ENCODE peak calls at places on chromosomes 2 and 18, in ten cellular contexts. One of them, this sample, is unnamed.

GRCh38 chr18:45686892-45687611 is 36.9 kb upstream of the SLC14A1 start:
- DNase-seq in psoas muscle: peak; percentile 46
- DNase-seq in epithelial cell of prostate: no peak
- DNase-seq in brain microvascular endothelial cell: no peak
- DNase-seq in effector memory CD4-positive, alpha-beta T cell: peak; percentile 41
- DNase-seq in adrenal gland: no peak
- DNase-seq in CD8-positive, alpha-beta memory T cell: peak; percentile 80
- DNase-seq in endodermal cell: peak; percentile 63
- DNase-seq in gastrocnemius medialis: no peak
- DNase-seq in AG04450: no peak
- DNase-seq in this sample: no peak

GRCh38 chr2:165440367-165440766 is 29.1 kb upstream of the CSRNP3 start:
- DNase-seq in psoas muscle: no peak
- DNase-seq in epithelial cell of prostate: no peak
- DNase-seq in brain microvascular endothelial cell: peak; percentile 72
- DNase-seq in effector memory CD4-positive, alpha-beta T cell: no peak
- DNase-seq in adrenal gland: no peak
- DNase-seq in CD8-positive, alpha-beta memory T cell: no peak
- DNase-seq in endodermal cell: no peak
- DNase-seq in gastrocnemius medialis: no peak
- DNase-seq in AG04450: no peak
- DNase-seq in this sample: no peak

GRCh38 chr2:201833796-201834195 is 27.5 kb downstream of the CDK15 start:
- DNase-seq in psoas muscle: no peak
- DNase-seq in epithelial cell of prostate: no peak
- DNase-seq in brain microvascular endothelial cell: no peak
- DNase-seq in effector memory CD4-positive, alpha-beta T cell: no peak
- DNase-seq in adrenal gland: no peak
- DNase-seq in CD8-positive, alpha-beta memory T cell: no peak
- DNase-seq in endodermal cell: no peak
- DNase-seq in gastrocnemius medialis: no peak
- DNase-seq in AG04450: no peak
- DNase-seq in this sample: no peak

GRCh38 chr18:59005266-59005665 is 134.4 kb upstream of the SEC11C start:
- DNase-seq in psoas muscle: peak; percentile 68
- DNase-seq in epithelial cell of prostate: no peak
- DNase-seq in brain microvascular endothelial cell: peak; percentile 81
- DNase-seq in effector memory CD4-positive, alpha-beta T cell: no peak
- DNase-seq in adrenal gland: peak; percentile 30
- DNase-seq in CD8-positive, alpha-beta memory T cell: no peak
- DNase-seq in endodermal cell: peak; percentile 84
- DNase-seq in gastrocnemius medialis: peak; percentile 48
- DNase-seq in AG04450: no peak
- DNase-seq in this sample: peak; percentile 68

GRCh38 chr2:121071058-121071504 is 213.9 kb downstream of the TFCP2L1 start:
- DNase-seq in psoas muscle: peak; percentile 84
- DNase-seq in epithelial cell of prostate: no peak
- DNase-seq in brain microvascular endothelial cell: peak; percentile 64
- DNase-seq in effector memory CD4-positive, alpha-beta T cell: no peak
- DNase-seq in adrenal gland: peak; percentile 45
- DNase-seq in CD8-positive, alpha-beta memory T cell: no peak
- DNase-seq in endodermal cell: peak; percentile 97
- DNase-seq in gastrocnemius medialis: peak; percentile 32
- DNase-seq in AG04450: no peak
- DNase-seq in this sample: peak; percentile 68

GRCh38 chr18:62566199-62566598 is 43.4 kb downstream of the ZCCHC2 start:
- DNase-seq in psoas muscle: peak; percentile 69
- DNase-seq in epithelial cell of prostate: no peak
- DNase-seq in brain microvascular endothelial cell: no peak
- DNase-seq in effector memory CD4-positive, alpha-beta T cell: no peak
- DNase-seq in adrenal gland: peak; percentile 59
- DNase-seq in CD8-positive, alpha-beta memory T cell: no peak
- DNase-seq in endodermal cell: peak; percentile 73
- DNase-seq in gastrocnemius medialis: peak; percentile 40
- DNase-seq in AG04450: no peak
- DNase-seq in this sample: no peak

GRCh38 chr2:172082944-172083718 is 2.2 kb upstream of the DLX1 start:
- DNase-seq in psoas muscle: no peak
- DNase-seq in epithelial cell of prostate: no peak
- DNase-seq in brain microvascular endothelial cell: no peak
- DNase-seq in effector memory CD4-positive, alpha-beta T cell: no peak
- DNase-seq in adrenal gland: no peak
- DNase-seq in CD8-positive, alpha-beta memory T cell: no peak
- DNase-seq in endodermal cell: peak; percentile 78
- DNase-seq in gastrocnemius medialis: no peak
- DNase-seq in AG04450: no peak
- DNase-seq in this sample: no peak

GRCh38 chr2:86072271-86072858 is 33.3 kb downstream of the POLR1A start:
- DNase-seq in psoas muscle: peak; percentile 85
- DNase-seq in epithelial cell of prostate: no peak
- DNase-seq in brain microvascular endothelial cell: peak; percentile 37
- DNase-seq in effector memory CD4-positive, alpha-beta T cell: no peak
- DNase-seq in adrenal gland: peak; percentile 91
- DNase-seq in CD8-positive, alpha-beta memory T cell: no peak
- DNase-seq in endodermal cell: no peak
- DNase-seq in gastrocnemius medialis: no peak
- DNase-seq in AG04450: no peak
- DNase-seq in this sample: peak; percentile 61

GRCh38 chr2:191302459-191303155 is 57.4 kb downstream of the MYO1B start:
- DNase-seq in psoas muscle: no peak
- DNase-seq in epithelial cell of prostate: no peak
- DNase-seq in brain microvascular endothelial cell: peak; percentile 35
- DNase-seq in effector memory CD4-positive, alpha-beta T cell: no peak
- DNase-seq in adrenal gland: no peak
- DNase-seq in CD8-positive, alpha-beta memory T cell: no peak
- DNase-seq in endodermal cell: peak; percentile 69
- DNase-seq in gastrocnemius medialis: no peak
- DNase-seq in AG04450: no peak
- DNase-seq in this sample: no peak

GRCh38 chr18:24488824-24489493 is 28.5 kb downstream of the HRH4 start:
- DNase-seq in psoas muscle: no peak
- DNase-seq in epithelial cell of prostate: no peak
- DNase-seq in brain microvascular endothelial cell: no peak
- DNase-seq in effector memory CD4-positive, alpha-beta T cell: no peak
- DNase-seq in adrenal gland: no peak
- DNase-seq in CD8-positive, alpha-beta memory T cell: peak; percentile 12
- DNase-seq in endodermal cell: no peak
- DNase-seq in gastrocnemius medialis: no peak
- DNase-seq in AG04450: no peak
- DNase-seq in this sample: no peak

GRCh38 chr2:216057688-216058193 is 23.9 kb downstream of the PECR start:
- DNase-seq in psoas muscle: no peak
- DNase-seq in epithelial cell of prostate: peak; percentile 24
- DNase-seq in brain microvascular endothelial cell: peak; percentile 51
- DNase-seq in effector memory CD4-positive, alpha-beta T cell: peak; percentile 23
- DNase-seq in adrenal gland: no peak
- DNase-seq in CD8-positive, alpha-beta memory T cell: peak; percentile 71
- DNase-seq in endodermal cell: no peak
- DNase-seq in gastrocnemius medialis: no peak
- DNase-seq in AG04450: no peak
- DNase-seq in this sample: no peak

GRCh38 chr2:205610437-205610836 is 71.9 kb upstream of the NRP2 start:
- DNase-seq in psoas muscle: no peak
- DNase-seq in epithelial cell of prostate: no peak
- DNase-seq in brain microvascular endothelial cell: no peak
- DNase-seq in effector memory CD4-positive, alpha-beta T cell: no peak
- DNase-seq in adrenal gland: no peak
- DNase-seq in CD8-positive, alpha-beta memory T cell: no peak
- DNase-seq in endodermal cell: no peak
- DNase-seq in gastrocnemius medialis: no peak
- DNase-seq in AG04450: no peak
- DNase-seq in this sample: no peak

GRCh38 chr2:240949791-240950705 is 43.9 kb downstream of the CROCC2 start:
- DNase-seq in psoas muscle: peak; percentile 35
- DNase-seq in epithelial cell of prostate: no peak
- DNase-seq in brain microvascular endothelial cell: no peak
- DNase-seq in effector memory CD4-positive, alpha-beta T cell: no peak
- DNase-seq in adrenal gland: peak; percentile 5
- DNase-seq in CD8-positive, alpha-beta memory T cell: no peak
- DNase-seq in endodermal cell: peak; percentile 13
- DNase-seq in gastrocnemius medialis: peak; percentile 0
- DNase-seq in AG04450: no peak
- DNase-seq in this sample: peak; percentile 12

DNA sequence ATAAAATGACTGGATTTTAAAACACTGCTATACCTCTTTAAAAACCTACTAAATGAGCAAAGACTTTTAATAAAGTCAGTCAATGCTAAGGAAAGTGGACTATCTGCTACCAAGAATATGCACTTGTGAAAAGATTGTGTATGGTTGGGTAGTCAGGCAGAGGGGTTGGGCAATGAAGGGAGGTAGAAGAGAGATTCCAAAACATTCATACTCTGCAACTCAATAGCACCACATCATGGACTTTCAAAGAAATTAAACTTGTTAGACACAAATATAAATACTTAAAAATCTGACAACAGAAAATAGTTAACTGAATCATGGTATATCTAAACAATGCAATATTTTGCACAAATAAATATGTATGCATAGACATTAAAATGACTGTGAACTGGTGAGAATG is 139.9 kb upstream of the MAPRE2 start:
- DNase-seq in psoas muscle: no peak
- DNase-seq in epithelial cell of prostate: no peak
- DNase-seq in brain microvascular endothelial cell: no peak
- DNase-seq in effector memory CD4-positive, alpha-beta T cell: no peak
- DNase-seq in adrenal gland: no peak
- DNase-seq in CD8-positive, alpha-beta memory T cell: no peak
- DNase-seq in endodermal cell: no peak
- DNase-seq in gastrocnemius medialis: no peak
- DNase-seq in AG04450: no peak
- DNase-seq in this sample: no peak
- H3K27ac ChIP-seq in psoas muscle: no peak overlapping the region
- H3K27ac ChIP-seq in epithelial cell of prostate: no peak overlapping the region
- H3K27ac ChIP-seq in brain microvascular endothelial cell: no peak overlapping the region
- H3K27ac ChIP-seq in effector memory CD4-positive, alpha-beta T cell: no peak overlapping the region
- H3K27ac ChIP-seq in adrenal gland: no peak overlapping the region
- H3K27ac ChIP-seq in CD8-positive, alpha-beta memory T cell: no peak overlapping the region
- H3K27ac ChIP-seq in endodermal cell: no peak overlapping the region
- H3K27ac ChIP-seq in gastrocnemius medialis: peak overlapping the region; percentile 18
- H3K27ac ChIP-seq in AG04450: no peak overlapping the region
- H3K27ac ChIP-seq in this sample: no peak overlapping the region

DNA sequence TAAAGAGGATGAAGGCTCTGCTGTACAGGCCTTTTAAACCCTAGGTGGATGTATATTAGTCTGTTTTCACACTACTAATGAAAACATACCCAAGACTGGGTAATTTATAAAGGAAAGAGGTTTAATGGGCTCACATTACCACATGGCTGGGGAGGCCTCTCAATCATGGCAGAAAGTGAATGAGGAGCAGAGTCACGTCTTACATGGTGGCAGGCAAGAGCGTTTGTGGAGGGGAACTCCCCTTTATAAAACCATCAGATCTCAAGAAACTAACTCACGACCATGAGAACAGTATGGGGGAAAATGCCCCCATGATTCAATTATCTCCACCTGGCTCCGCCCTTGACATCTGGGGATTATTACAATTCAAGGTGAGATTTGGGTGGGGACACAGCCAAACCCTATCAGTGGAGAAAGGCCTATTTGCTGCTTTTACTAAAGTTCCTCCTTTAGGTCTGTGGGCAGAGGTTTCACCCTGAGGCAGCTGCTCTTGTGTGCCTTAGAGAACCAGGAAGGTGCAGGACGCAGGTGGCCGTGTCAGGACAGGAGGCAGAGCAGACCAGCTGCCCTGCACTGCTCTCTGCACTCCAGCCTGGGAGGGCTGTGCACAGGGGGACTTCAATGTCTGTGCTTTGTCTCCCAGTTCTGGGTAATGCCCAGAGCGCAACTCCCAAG is 178.8 kb upstream of the HDAC4 start:
- DNase-seq in psoas muscle: peak; percentile 12
- DNase-seq in epithelial cell of prostate: no peak
- DNase-seq in brain microvascular endothelial cell: no peak
- DNase-seq in effector memory CD4-positive, alpha-beta T cell: no peak
- DNase-seq in adrenal gland: no peak
- DNase-seq in CD8-positive, alpha-beta memory T cell: no peak
- DNase-seq in endodermal cell: no peak
- DNase-seq in gastrocnemius medialis: no peak
- DNase-seq in AG04450: no peak
- DNase-seq in this sample: no peak
- H3K27ac ChIP-seq in psoas muscle: no peak overlapping the region
- H3K27ac ChIP-seq in epithelial cell of prostate: no peak overlapping the region
- H3K27ac ChIP-seq in brain microvascular endothelial cell: no peak overlapping the region
- H3K27ac ChIP-seq in effector memory CD4-positive, alpha-beta T cell: no peak overlapping the region
- H3K27ac ChIP-seq in adrenal gland: no peak overlapping the region
- H3K27ac ChIP-seq in CD8-positive, alpha-beta memory T cell: no peak overlapping the region
- H3K27ac ChIP-seq in endodermal cell: no peak overlapping the region
- H3K27ac ChIP-seq in gastrocnemius medialis: no peak overlapping the region
- H3K27ac ChIP-seq in AG04450: no peak overlapping the region
- H3K27ac ChIP-seq in this sample: no peak overlapping the region

DNA sequence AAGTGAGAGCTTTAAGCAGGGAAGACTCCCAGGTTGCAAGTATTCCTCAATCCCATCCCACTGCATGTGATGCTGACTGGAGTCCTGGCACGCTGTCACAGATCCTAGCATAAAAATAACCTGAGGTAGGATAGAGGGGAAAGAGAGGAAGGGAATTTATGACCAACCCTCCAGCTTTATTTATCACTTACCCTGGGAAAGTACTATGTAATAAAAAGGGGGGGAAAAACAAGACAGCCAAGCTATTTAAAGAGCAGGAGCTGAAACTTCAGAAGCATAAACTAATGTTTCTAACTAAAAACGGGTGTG is 122.2 kb downstream of the SLC8A1 start:
- DNase-seq in psoas muscle: no peak
- DNase-seq in epithelial cell of prostate: no peak
- DNase-seq in brain microvascular endothelial cell: no peak
- DNase-seq in effector memory CD4-positive, alpha-beta T cell: no peak
- DNase-seq in adrenal gland: no peak
- DNase-seq in CD8-positive, alpha-beta memory T cell: no peak
- DNase-seq in endodermal cell: no peak
- DNase-seq in gastrocnemius medialis: no peak
- DNase-seq in AG04450: no peak
- DNase-seq in this sample: no peak
- H3K27ac ChIP-seq in psoas muscle: no peak overlapping the region
- H3K27ac ChIP-seq in epithelial cell of prostate: no peak overlapping the region
- H3K27ac ChIP-seq in brain microvascular endothelial cell: no peak overlapping the region
- H3K27ac ChIP-seq in effector memory CD4-positive, alpha-beta T cell: no peak overlapping the region
- H3K27ac ChIP-seq in adrenal gland: no peak overlapping the region
- H3K27ac ChIP-seq in CD8-positive, alpha-beta memory T cell: no peak overlapping the region
- H3K27ac ChIP-seq in endodermal cell: no peak overlapping the region
- H3K27ac ChIP-seq in gastrocnemius medialis: no peak overlapping the region
- H3K27ac ChIP-seq in AG04450: no peak overlapping the region
- H3K27ac ChIP-seq in this sample: peak overlapping the region; percentile 49

DNA sequence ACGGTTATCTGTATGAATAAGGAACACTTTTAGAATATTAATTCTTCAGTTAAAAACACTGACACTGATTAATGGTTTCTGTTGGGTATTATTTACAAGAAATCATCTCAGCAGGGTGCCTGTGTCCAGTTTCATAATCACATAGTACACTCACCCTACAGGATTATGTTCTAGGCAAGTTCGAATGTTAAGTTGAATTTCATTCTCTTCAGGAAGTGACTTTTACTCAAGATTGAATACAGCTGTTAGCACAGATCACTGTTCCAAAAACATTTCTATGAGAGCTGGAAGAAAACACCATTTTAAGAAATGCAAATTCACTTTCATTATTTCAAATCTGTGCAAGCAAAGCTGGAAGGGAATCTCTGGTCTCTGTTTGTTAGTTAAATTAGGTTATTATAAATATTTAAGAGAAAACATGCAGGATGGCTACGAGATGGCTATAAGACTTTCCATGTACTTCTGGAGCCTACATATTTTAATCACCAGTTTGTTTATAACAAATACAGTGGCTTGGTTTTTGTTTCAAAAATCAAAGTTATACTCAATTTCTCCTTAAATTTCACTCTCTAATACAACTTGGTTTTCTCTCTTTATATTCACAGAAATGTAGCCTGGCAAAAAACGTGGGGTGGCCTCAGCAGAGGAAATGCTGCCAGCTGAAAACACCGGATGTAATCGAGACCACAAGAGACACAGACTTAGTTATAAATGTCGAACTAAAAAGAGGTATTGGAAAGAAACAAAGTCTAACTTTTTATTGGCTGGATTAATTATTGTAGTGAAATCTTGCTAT is 65.8 kb downstream of the RBMS1 start:
- DNase-seq in psoas muscle: no peak
- DNase-seq in epithelial cell of prostate: no peak
- DNase-seq in brain microvascular endothelial cell: peak; percentile 63
- DNase-seq in effector memory CD4-positive, alpha-beta T cell: peak; percentile 41
- DNase-seq in adrenal gland: no peak
- DNase-seq in CD8-positive, alpha-beta memory T cell: peak; percentile 61
- DNase-seq in endodermal cell: no peak
- DNase-seq in gastrocnemius medialis: no peak
- DNase-seq in AG04450: no peak
- DNase-seq in this sample: no peak
- H3K27ac ChIP-seq in psoas muscle: peak overlapping the region; percentile 61
- H3K27ac ChIP-seq in epithelial cell of prostate: peak overlapping the region; percentile 25
- H3K27ac ChIP-seq in brain microvascular endothelial cell: peak overlapping the region; percentile 64
- H3K27ac ChIP-seq in effector memory CD4-positive, alpha-beta T cell: peak overlapping the region; percentile 63
- H3K27ac ChIP-seq in adrenal gland: peak overlapping the region; percentile 13
- H3K27ac ChIP-seq in CD8-positive, alpha-beta memory T cell: no peak overlapping the region
- H3K27ac ChIP-seq in endodermal cell: no peak overlapping the region
- H3K27ac ChIP-seq in gastrocnemius medialis: peak overlapping the region; percentile 57
- H3K27ac ChIP-seq in AG04450: peak overlapping the region; percentile 79
- H3K27ac ChIP-seq in this sample: peak overlapping the region; percentile 78

This sample was measured in left ventricle myocardium inferior.